ENCODE peak calls at places on chromosomes 2 and 18, in nine cellular contexts. H, R, M, V, N, L, U, C and A are unnamed samples.

GRCh38 chr2:239275871-239276812 is 124.7 kb downstream of the HDAC4 start:
- ATAC-seq in V (peak), U (no peak), R (no peak), C (peak), M (peak), H (no peak), N (no peak), L (no peak), A (no peak)

GRCh38 chr2:71500426-71501079 is 47.2 kb downstream of the DYSF start:
- ATAC-seq in N (peak), V (peak), R (no peak), U (no peak), C (peak), H (no peak), L (no peak), M (no peak), A (no peak)

GRCh38 chr2:137776697-137777096 is 187.6 kb upstream of the HNMT start:
- ATAC-seq in U (no peak), V (no peak), N (no peak), L (no peak), C (no peak), R (no peak), H (no peak), M (no peak), A (no peak)

GRCh38 chr2:231680284-231680991 is 27.9 kb upstream of the PTMA start:
- ATAC-seq in U (no peak), R (no peak), V (peak), M (peak), C (no peak), L (no peak), N (peak), H (no peak), A (no peak)

GRCh38 chr2:196915512-196916189 is 10.9 kb downstream of the PGAP1 start:
- ATAC-seq in L (peak), N (no peak), R (peak), V (no peak), H (peak), M (peak), C (no peak), U (no peak), A (no peak)

GRCh38 chr18:48319796-48320638 is 89.2 kb downstream of the ZBTB7C start:
- ATAC-seq in H (no peak), M (peak), L (no peak), N (no peak), R (no peak), V (peak), C (no peak), U (no peak), A (no peak)

GRCh38 chr2:230296917-230297316 is 30.1 kb upstream of the SP140L start:
- ATAC-seq in H (no peak), R (no peak), U (no peak), C (no peak), N (no peak), L (no peak), M (no peak), V (no peak), A (no peak)

GRCh38 chr18:376307-376706 is 108.5 kb upstream of the THOC1 start:
- ATAC-seq in N (no peak), C (peak), U (no peak), H (no peak), V (peak), L (no peak), R (no peak), M (peak), A (no peak)

GRCh38 chr2:86453838-86454237 is 12.7 kb downstream of the KDM3A start:
- ATAC-seq in N (peak), R (no peak), L (no peak), V (peak), C (no peak), M (peak), U (no peak), H (no peak), A (no peak)

GRCh38 chr2:71524476-71524875 is 71.1 kb downstream of the DYSF start:
- ATAC-seq in N (no peak), L (no peak), U (no peak), R (no peak), H (no peak), V (no peak), C (no peak), M (no peak), A (no peak)

GRCh38 chr18:50697509-50697908 is 122.3 kb downstream of the MRO start:
- ATAC-seq in M (no peak), U (no peak), V (no peak), R (no peak), H (no peak), N (no peak), L (no peak), C (no peak), A (peak)

GRCh38 chr2:238791345-238791744 is 56.5 kb upstream of the TWIST2 start:
- ATAC-seq in C (no peak), V (no peak), U (no peak), L (no peak), H (no peak), N (peak), M (peak), R (no peak), A (no peak)

GRCh38 chr2:1728821-1729220 is 15.5 kb downstream of the PXDN start:
- ATAC-seq in M (no peak), C (peak), N (peak), L (no peak), R (no peak), V (no peak), U (no peak), H (no peak), A (no peak)

GRCh38 chr18:45112682-45113081 is 432.0 kb downstream of the SETBP1 start:
- ATAC-seq in R (no peak), V (no peak), C (no peak), H (no peak), M (no peak), L (no peak), N (no peak), U (no peak), A (no peak)

GRCh38 chr18:74373428-74373827 is 57.8 kb downstream of the C18orf63 start:
- ATAC-seq in N (no peak), C (no peak), M (peak), R (peak), L (peak), H (peak), U (no peak), V (no peak), A (no peak)

GRCh38 chr2:208064220-208064951 is 39.1 kb upstream of the PLEKHM3 start:
- ATAC-seq in V (no peak), R (no peak), U (peak), M (no peak), N (no peak), L (no peak), C (no peak), H (no peak), A (peak)

GRCh38 chr2:135485441-135485840 is 45.6 kb downstream of the ZRANB3 start:
- ATAC-seq in N (no peak), U (no peak), C (no peak), R (no peak), V (no peak), M (peak), H (no peak), L (no peak), A (no peak)

GRCh38 chr2:101223814-101224231 is 28.9 kb upstream of the CNOT11 start:
- ATAC-seq in H (peak), L (peak), N (no peak), R (peak), C (no peak), V (no peak), M (peak), U (peak), A (peak)

GRCh38 chr2:100845141-100845991 is 25.4 kb downstream of the NPAS2 start:
- ATAC-seq in R (no peak), V (peak), C (no peak), U (no peak), M (no peak), H (no peak), L (no peak), N (no peak), A (peak)

GRCh38 chr18:47263828-47264314 is 12.4 kb upstream of the SKOR2 start:
- ATAC-seq in N (no peak), C (no peak), R (no peak), U (no peak), M (no peak), H (no peak), V (no peak), L (no peak), A (no peak)

GRCh38 chr18:50327983-50328382 is 40.5 kb upstream of the CXXC1 start:
- ATAC-seq in U (no peak), C (no peak), L (no peak), M (no peak), R (no peak), N (no peak), H (no peak), V (no peak), A (no peak)

GRCh38 chr18:48136544-48137353 is 206.3 kb upstream of the SMAD2 start:
- ATAC-seq in N (peak), R (no peak), M (peak), U (no peak), C (peak), L (no peak), V (peak), H (no peak), A (no peak)

GRCh38 chr18:10131783-10132381 is 218.1 kb downstream of the VAPA start:
- ATAC-seq in R (no peak), C (peak), L (no peak), H (no peak), V (peak), U (no peak), N (peak), M (peak), A (no peak)

GRCh38 chr2:237704476-237705224 is 77.3 kb downstream of the LRRFIP1 start:
- ATAC-seq in C (no peak), N (no peak), U (no peak), L (no peak), R (no peak), V (no peak), M (peak), H (no peak), A (no peak)

GRCh38 chr2:239167011-239167673 is 233.7 kb downstream of the HDAC4 start:
- ATAC-seq in M (peak), C (no peak), N (no peak), V (no peak), R (no peak), L (no peak), U (no peak), H (no peak), A (no peak)

GRCh38 chr18:75810481-75810880 is 383.0 kb upstream of the SMIM21 start:
- ATAC-seq in M (no peak), V (no peak), C (no peak), N (no peak), R (no peak), H (no peak), L (no peak), U (no peak), A (no peak)

GRCh38 chr2:191190861-191191552 is 40.2 kb upstream of the STAT4 start:
- ATAC-seq in U (no peak), V (no peak), C (no peak), N (no peak), L (no peak), R (no peak), M (no peak), H (no peak), A (no peak)